ENCODE peak calls at places on chromosomes 16 and 17, in six cellular contexts. One of them, this sample, is unnamed.
A peak's percentile ranks its signal among the peaks of the same experiment; 100 is the strongest.

GRCh38 chr16:25037221-25037620 is 22.1 kb upstream of the ARHGAP17 start:
- DNase-seq in uterus: no peak
- DNase-seq in K562: no peak
- DNase-seq in fibroblast of mammary gland: no peak
- DNase-seq in Peyer's patch: no peak
- DNase-seq in AG10803: no peak
- DNase-seq in this sample: no peak

GRCh38 chr16:64428463-64428862 is 693.4 kb downstream of the CDH11 start:
- DNase-seq in uterus: no peak
- DNase-seq in K562: no peak
- DNase-seq in fibroblast of mammary gland: peak; percentile 80
- DNase-seq in Peyer's patch: no peak
- DNase-seq in AG10803: peak; percentile 76
- DNase-seq in this sample: peak; percentile 78

GRCh38 chr16:64412578-64413280 is 709.1 kb downstream of the CDH11 start:
- DNase-seq in uterus: no peak
- DNase-seq in K562: no peak
- DNase-seq in fibroblast of mammary gland: peak; percentile 77
- DNase-seq in Peyer's patch: no peak
- DNase-seq in AG10803: peak; percentile 74
- DNase-seq in this sample: peak; percentile 36

GRCh38 chr16:11303405-11304138 is 22.4 kb upstream of the PRM1 start:
- DNase-seq in uterus: no peak
- DNase-seq in K562: no peak
- DNase-seq in fibroblast of mammary gland: no peak
- DNase-seq in Peyer's patch: no peak
- DNase-seq in AG10803: no peak
- DNase-seq in this sample: no peak

GRCh38 chr17:10992097-10992496 is 154.2 kb upstream of the PIRT start:
- DNase-seq in uterus: no peak
- DNase-seq in K562: no peak
- DNase-seq in fibroblast of mammary gland: no peak
- DNase-seq in Peyer's patch: no peak
- DNase-seq in AG10803: no peak
- DNase-seq in this sample: no peak

GRCh38 chr16:67150833-67151396 is at the start of gene B3GNT9:
- DNase-seq in uterus: peak; percentile 78
- DNase-seq in K562: peak; percentile 45
- DNase-seq in fibroblast of mammary gland: peak; percentile 68
- DNase-seq in Peyer's patch: peak; percentile 51
- DNase-seq in AG10803: peak; percentile 74
- DNase-seq in this sample: no peak

GRCh38 chr16:80210787-80211186 is 330.0 kb upstream of the DYNLRB2 start:
- DNase-seq in uterus: no peak
- DNase-seq in K562: no peak
- DNase-seq in fibroblast of mammary gland: no peak
- DNase-seq in Peyer's patch: no peak
- DNase-seq in AG10803: no peak
- DNase-seq in this sample: no peak

GRCh38 chr17:78539771-78540170 is 37.4 kb downstream of the DNAH17 start:
- DNase-seq in uterus: no peak
- DNase-seq in K562: no peak
- DNase-seq in fibroblast of mammary gland: no peak
- DNase-seq in Peyer's patch: no peak
- DNase-seq in AG10803: no peak
- DNase-seq in this sample: no peak

GRCh38 chr17:68048996-68049395 is 13.5 kb downstream of the KPNA2 start:
- DNase-seq in uterus: no peak
- DNase-seq in K562: peak; percentile 23
- DNase-seq in fibroblast of mammary gland: no peak
- DNase-seq in Peyer's patch: no peak
- DNase-seq in AG10803: no peak
- DNase-seq in this sample: no peak

GRCh38 chr17:62700964-62701705 is 73.7 kb downstream of the MRC2 start:
- DNase-seq in uterus: no peak
- DNase-seq in K562: no peak
- DNase-seq in fibroblast of mammary gland: no peak
- DNase-seq in Peyer's patch: no peak
- DNase-seq in AG10803: no peak
- DNase-seq in this sample: no peak

GRCh38 chr16:55324491-55325447 is 766 bp downstream of the IRX6 start:
- DNase-seq in uterus: no peak
- DNase-seq in K562: no peak
- DNase-seq in fibroblast of mammary gland: peak; percentile 1
- DNase-seq in Peyer's patch: no peak
- DNase-seq in AG10803: peak; percentile 4
- DNase-seq in this sample: no peak

GRCh38 chr17:37708616-37709212 is 36.1 kb downstream of the HNF1B start:
- DNase-seq in uterus: no peak
- DNase-seq in K562: no peak
- DNase-seq in fibroblast of mammary gland: peak; percentile 6
- DNase-seq in Peyer's patch: no peak
- DNase-seq in AG10803: no peak
- DNase-seq in this sample: peak; percentile 53

GRCh38 chr17:66930933-66931332 is 33.6 kb upstream of the CACNG4 start:
- DNase-seq in uterus: no peak
- DNase-seq in K562: peak; percentile 33
- DNase-seq in fibroblast of mammary gland: no peak
- DNase-seq in Peyer's patch: no peak
- DNase-seq in AG10803: no peak
- DNase-seq in this sample: no peak

GRCh38 chr17:17349724-17350106 is 46.5 kb downstream of the NT5M start:
- DNase-seq in uterus: no peak
- DNase-seq in K562: no peak
- DNase-seq in fibroblast of mammary gland: no peak
- DNase-seq in Peyer's patch: no peak
- DNase-seq in AG10803: no peak
- DNase-seq in this sample: no peak

GRCh38 chr16:84922351-84923135 is 88.8 kb downstream of the ZDHHC7 start:
- DNase-seq in uterus: peak; percentile 80
- DNase-seq in K562: no peak
- DNase-seq in fibroblast of mammary gland: no peak
- DNase-seq in Peyer's patch: no peak
- DNase-seq in AG10803: peak; percentile 26
- DNase-seq in this sample: no peak

GRCh38 chr16:12439443-12440232 is 364.0 kb downstream of the CPPED1 start:
- DNase-seq in uterus: no peak
- DNase-seq in K562: no peak
- DNase-seq in fibroblast of mammary gland: no peak
- DNase-seq in Peyer's patch: no peak
- DNase-seq in AG10803: no peak
- DNase-seq in this sample: no peak

GRCh38 chr16:61936522-61936921 is 99.7 kb downstream of the CDH8 start:
- DNase-seq in uterus: no peak
- DNase-seq in K562: no peak
- DNase-seq in fibroblast of mammary gland: no peak
- DNase-seq in Peyer's patch: no peak
- DNase-seq in AG10803: no peak
- DNase-seq in this sample: peak; percentile 8

GRCh38 chr17:12928736-12929135 is 89.1 kb downstream of the ELAC2 start:
- DNase-seq in uterus: no peak
- DNase-seq in K562: no peak
- DNase-seq in fibroblast of mammary gland: peak; percentile 28
- DNase-seq in Peyer's patch: no peak
- DNase-seq in AG10803: peak; percentile 11
- DNase-seq in this sample: peak; percentile 32

GRCh38 chr17:17223736-17224135 is 13.2 kb downstream of the FLCN start:
- DNase-seq in uterus: no peak
- DNase-seq in K562: no peak
- DNase-seq in fibroblast of mammary gland: no peak
- DNase-seq in Peyer's patch: no peak
- DNase-seq in AG10803: no peak
- DNase-seq in this sample: no peak

GRCh38 chr17:62098623-62099231 is 33.6 kb upstream of the MED13 start:
- DNase-seq in uterus: no peak
- DNase-seq in K562: no peak
- DNase-seq in fibroblast of mammary gland: no peak
- DNase-seq in Peyer's patch: peak; percentile 20
- DNase-seq in AG10803: no peak
- DNase-seq in this sample: no peak

GRCh38 chr17:42182927-42183734 is 2.1 kb downstream of the HCRT start:
- DNase-seq in uterus: no peak
- DNase-seq in K562: peak; percentile 64
- DNase-seq in fibroblast of mammary gland: peak; percentile 57
- DNase-seq in Peyer's patch: no peak
- DNase-seq in AG10803: peak; percentile 6
- DNase-seq in this sample: peak; percentile 20

GRCh38 chr17:7667616-7668406 is 17.1 kb downstream of the ATP1B2 start:
- DNase-seq in uterus: no peak
- DNase-seq in K562: no peak
- DNase-seq in fibroblast of mammary gland: no peak
- DNase-seq in Peyer's patch: no peak
- DNase-seq in AG10803: no peak
- DNase-seq in this sample: no peak

GRCh38 chr17:27367121-27367981 is 73.4 kb downstream of the WSB1 start:
- DNase-seq in uterus: peak; percentile 49
- DNase-seq in K562: no peak
- DNase-seq in fibroblast of mammary gland: no peak
- DNase-seq in Peyer's patch: no peak
- DNase-seq in AG10803: no peak
- DNase-seq in this sample: no peak

GRCh38 chr17:27529230-27529796 is 73.1 kb downstream of the KSR1 start:
- DNase-seq in uterus: no peak
- DNase-seq in K562: peak; percentile 44
- DNase-seq in fibroblast of mammary gland: no peak
- DNase-seq in Peyer's patch: no peak
- DNase-seq in AG10803: no peak
- DNase-seq in this sample: peak; percentile 90

GRCh38 chr17:7632492-7632894 is 2.6 kb downstream of the SHBG start:
- DNase-seq in uterus: no peak
- DNase-seq in K562: peak; percentile 51
- DNase-seq in fibroblast of mammary gland: peak; percentile 65
- DNase-seq in Peyer's patch: no peak
- DNase-seq in AG10803: peak; percentile 61
- DNase-seq in this sample: peak; percentile 69

GRCh38 chr16:580946-581498 is 8.8 kb upstream of the RAB40C start:
- DNase-seq in uterus: no peak
- DNase-seq in K562: no peak
- DNase-seq in fibroblast of mammary gland: no peak
- DNase-seq in Peyer's patch: no peak
- DNase-seq in AG10803: no peak
- DNase-seq in this sample: no peak

GRCh38 chr16:583470-583814 is 6.4 kb upstream of the RAB40C start:
- DNase-seq in uterus: no peak
- DNase-seq in K562: no peak
- DNase-seq in fibroblast of mammary gland: no peak
- DNase-seq in Peyer's patch: no peak
- DNase-seq in AG10803: no peak
- DNase-seq in this sample: no peak

GRCh38 chr16:583815-584591 is 5.9 kb upstream of the RAB40C start:
- DNase-seq in uterus: no peak
- DNase-seq in K562: no peak
- DNase-seq in fibroblast of mammary gland: no peak
- DNase-seq in Peyer's patch: no peak
- DNase-seq in AG10803: no peak
- DNase-seq in this sample: no peak

GRCh38 chr16:582218-582613 is 7.7 kb upstream of the RAB40C start:
- DNase-seq in uterus: no peak
- DNase-seq in K562: no peak
- DNase-seq in fibroblast of mammary gland: no peak
- DNase-seq in Peyer's patch: no peak
- DNase-seq in AG10803: no peak
- DNase-seq in this sample: no peak

GRCh38 chr16:582614-583331 is 7.1 kb upstream of the RAB40C start:
- DNase-seq in uterus: no peak
- DNase-seq in K562: no peak
- DNase-seq in fibroblast of mammary gland: no peak
- DNase-seq in Peyer's patch: no peak
- DNase-seq in AG10803: no peak
- DNase-seq in this sample: no peak
- TF ChIP-seq CTCF in uterus: no peak
- TF ChIP-seq CTCF in K562: no peak
- TF ChIP-seq CTCF in fibroblast of mammary gland: no peak
- TF ChIP-seq CTCF in Peyer's patch: no peak
- TF ChIP-seq CTCF in AG10803: no peak
- TF ChIP-seq CTCF in this sample: no peak

GRCh38 chr17:51907041-51907440 is 251.5 kb downstream of the CA10 start:
- DNase-seq in uterus: no peak
- DNase-seq in K562: no peak
- DNase-seq in fibroblast of mammary gland: no peak
- DNase-seq in Peyer's patch: no peak
- DNase-seq in AG10803: no peak
- DNase-seq in this sample: no peak
- TF ChIP-seq CTCF in uterus: no peak
- TF ChIP-seq CTCF in K562: no peak
- TF ChIP-seq CTCF in fibroblast of mammary gland: no peak
- TF ChIP-seq CTCF in Peyer's patch: no peak
- TF ChIP-seq CTCF in AG10803: no peak
- TF ChIP-seq CTCF in this sample: no peak

DNA sequence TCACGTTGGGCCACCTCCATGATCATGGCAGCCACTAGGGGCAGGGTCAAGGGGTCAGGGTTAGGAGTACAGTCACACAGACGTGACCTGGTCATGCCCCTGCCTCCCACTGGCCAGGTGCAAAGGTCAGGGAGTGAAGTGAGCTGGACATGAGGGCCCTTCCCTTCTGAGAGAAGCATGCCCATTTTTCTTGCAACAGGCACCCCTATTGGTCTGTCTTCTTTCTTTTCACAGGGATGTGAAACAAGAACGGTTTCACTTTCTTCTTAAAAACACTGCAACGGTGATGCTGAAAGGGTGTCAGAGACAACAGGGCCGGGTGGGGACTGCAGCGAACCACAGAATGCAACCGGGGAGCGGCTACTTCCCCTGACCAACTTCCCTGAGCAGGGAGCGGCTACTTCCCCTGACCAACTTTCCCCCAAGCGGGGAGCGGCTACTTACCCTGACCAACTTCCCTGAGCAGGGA is 52.1 kb upstream of the DOC2B start:
- DNase-seq in uterus: peak; percentile 16
- DNase-seq in K562: peak; percentile 11
- DNase-seq in fibroblast of mammary gland: no peak
- DNase-seq in Peyer's patch: no peak
- DNase-seq in AG10803: no peak
- DNase-seq in this sample: no peak
- TF ChIP-seq CTCF in uterus: no peak
- TF ChIP-seq CTCF in K562: no peak
- TF ChIP-seq CTCF in fibroblast of mammary gland: no peak
- TF ChIP-seq CTCF in Peyer's patch: no peak
- TF ChIP-seq CTCF in AG10803: no peak
- TF ChIP-seq CTCF in this sample: no peak

DNA sequence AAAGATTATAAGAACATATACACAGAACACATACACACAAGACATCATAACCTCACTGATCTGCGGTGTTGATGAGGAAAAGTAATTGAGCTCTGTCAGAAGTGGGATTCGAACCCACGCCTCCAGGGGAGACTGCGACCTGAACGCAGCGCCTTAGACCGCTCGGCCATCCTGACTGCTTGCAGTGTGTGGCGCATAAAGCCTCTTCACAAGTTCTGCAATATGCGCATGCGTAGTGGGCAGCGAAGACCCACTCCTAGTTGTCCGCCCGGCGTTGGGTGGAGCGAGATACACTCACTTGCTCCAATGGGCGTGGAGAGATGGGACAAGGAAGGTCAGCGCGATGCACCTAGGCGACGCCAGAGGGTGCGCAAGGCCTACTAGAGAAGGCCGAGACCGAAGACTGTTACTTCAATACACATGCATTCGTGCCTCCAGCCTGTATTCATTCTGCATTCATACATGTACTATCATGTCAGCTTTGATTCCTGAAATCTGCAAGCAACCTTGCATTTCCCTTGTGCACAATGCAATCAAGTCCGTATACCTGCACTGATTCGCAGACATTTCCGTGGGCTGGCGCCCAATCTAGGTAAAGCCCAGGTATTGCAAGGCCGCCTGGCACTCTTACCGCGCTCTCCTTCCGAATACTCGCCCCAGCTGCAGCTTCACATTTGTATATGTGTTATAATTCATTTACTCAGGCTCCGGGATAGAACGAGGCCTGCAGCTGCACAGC is 16.1 kb upstream of the PLLP start:
- DNase-seq in uterus: peak; percentile 99
- DNase-seq in K562: peak; percentile 97
- DNase-seq in fibroblast of mammary gland: peak; percentile 98
- DNase-seq in Peyer's patch: peak; percentile 99
- DNase-seq in AG10803: peak; percentile 98
- DNase-seq in this sample: peak; percentile 100
- TF ChIP-seq CTCF in uterus: peak; percentile 97
- TF ChIP-seq CTCF in K562: peak; percentile 99
- TF ChIP-seq CTCF in fibroblast of mammary gland: peak; percentile 99
- TF ChIP-seq CTCF in Peyer's patch: peak; percentile 94
- TF ChIP-seq CTCF in AG10803: peak; percentile 97
- TF ChIP-seq CTCF in this sample: peak; percentile 93

This sample was measured in MCF 10A.